ENCODE peak calls at places on chromosomes 7 and 10, in ten cellular contexts. T is activated T-cell treated with anti-CD3 and anti-CD28 coated beads for 1 hour; P is activated CD4-positive, alpha-beta memory T cell treated with anti-CD3 and anti-CD28 coated beads for 36 hours; L is mammary epithelial cell; X is HTR-8/SVneo; H is CD8-positive, alpha-beta T cell; O is A549; S is germinal center; I is H4; J is T-helper 17 cell. U is an unnamed sample.

GRCh38 chr10:46234026-46234425 is 52.8 kb upstream of the ANTXRL start:
- DNase-seq in T (no peak), P (peak), L (no peak), X (no peak), H (no peak), O (no peak), S (no peak), I (no peak), J (no peak), U (no peak)

GRCh38 chr7:106562711-106563366 is 98.1 kb downstream of the CCDC71L start:
- DNase-seq in T (no peak), P (no peak), L (no peak), X (no peak), H (no peak), O (no peak), S (no peak), I (no peak), J (no peak), U (no peak)

GRCh38 chr7:90244565-90244908 is 437 bp upstream of the CFAP69 start:
- DNase-seq in T (no peak), P (no peak), L (no peak), X (no peak), H (no peak), O (no peak), S (no peak), I (no peak), J (no peak), U (peak)

GRCh38 chr7:3028071-3028766 is 15.4 kb downstream of the CARD11 start:
- DNase-seq in T (no peak), P (peak), L (peak), X (peak), H (no peak), O (peak), S (no peak), I (peak), J (no peak), U (peak)

GRCh38 chr10:103839867-103840746 is 15.3 kb downstream of the SH3PXD2A start:
- DNase-seq in T (no peak), P (no peak), L (no peak), X (no peak), H (no peak), O (no peak), S (no peak), I (no peak), J (no peak), U (no peak)

GRCh38 chr7:129771201-129771927 is 159.8 kb downstream of the NRF1 start:
- DNase-seq in T (no peak), P (no peak), L (no peak), X (no peak), H (no peak), O (no peak), S (no peak), I (no peak), J (no peak), U (no peak)

GRCh38 chr7:34039033-34039432 is 133.7 kb downstream of the BMPER start:
- DNase-seq in T (no peak), P (no peak), L (no peak), X (no peak), H (no peak), O (no peak), S (no peak), I (no peak), J (no peak), U (no peak)

GRCh38 chr7:676972-677385 is 49.5 kb upstream of the DNAAF5 start:
- DNase-seq in T (no peak), P (no peak), L (no peak), X (no peak), H (no peak), O (no peak), S (no peak), I (no peak), J (no peak), U (no peak)